ENCODE peak calls at places on chromosomes 13 and 19, in eight cellular contexts. One of them, this sample, is unnamed.

GRCh38 chr19:55447421-55448174 is 4.5 kb upstream of the SHISA7 start:
- DNase-seq in LNCaP clone FGC: no peak
- DNase-seq in AG09309: no peak
- DNase-seq in cardiac muscle cell: peak
- DNase-seq in kidney epithelial cell: no peak
- DNase-seq in HCT116: no peak
- DNase-seq in left ventricle myocardium inferior: no peak
- DNase-seq in IMR-90: peak
- DNase-seq in this sample: peak

GRCh38 chr19:15154002-15154612 is 46.7 kb downstream of the NOTCH3 start:
- DNase-seq in left ventricle myocardium inferior: no peak
- DNase-seq in HCT116: peak
- DNase-seq in cardiac muscle cell: peak
- DNase-seq in AG09309: no peak
- DNase-seq in kidney epithelial cell: no peak
- DNase-seq in IMR-90: peak
- DNase-seq in LNCaP clone FGC: no peak
- DNase-seq in this sample: peak

GRCh38 chr13:113802090-113802531 is 43.1 kb downstream of the TMEM255B start:
- DNase-seq in left ventricle myocardium inferior: peak
- DNase-seq in kidney epithelial cell: peak
- DNase-seq in cardiac muscle cell: peak
- DNase-seq in HCT116: no peak
- DNase-seq in LNCaP clone FGC: no peak
- DNase-seq in IMR-90: peak
- DNase-seq in AG09309: peak
- DNase-seq in this sample: peak

GRCh38 chr13:90171649-90172048 is 1175.8 kb upstream of the MIR17HG start:
- DNase-seq in left ventricle myocardium inferior: no peak
- DNase-seq in cardiac muscle cell: peak
- DNase-seq in kidney epithelial cell: no peak
- DNase-seq in LNCaP clone FGC: no peak
- DNase-seq in IMR-90: no peak
- DNase-seq in AG09309: no peak
- DNase-seq in HCT116: no peak
- DNase-seq in this sample: peak

GRCh38 chr13:40681341-40682051 is 15.1 kb upstream of the FOXO1 start:
- DNase-seq in LNCaP clone FGC: no peak
- DNase-seq in AG09309: no peak
- DNase-seq in left ventricle myocardium inferior: no peak
- DNase-seq in HCT116: no peak
- DNase-seq in IMR-90: no peak
- DNase-seq in kidney epithelial cell: no peak
- DNase-seq in cardiac muscle cell: peak
- DNase-seq in this sample: no peak

GRCh38 chr19:12841094-12841493 is 2.8 kb downstream of the MAST1 start:
- DNase-seq in cardiac muscle cell: peak
- DNase-seq in left ventricle myocardium inferior: no peak
- DNase-seq in LNCaP clone FGC: no peak
- DNase-seq in kidney epithelial cell: no peak
- DNase-seq in IMR-90: peak
- DNase-seq in HCT116: no peak
- DNase-seq in AG09309: no peak
- DNase-seq in this sample: no peak

GRCh38 chr19:46573679-46574522 is 27.2 kb upstream of the CALM3 start:
- DNase-seq in left ventricle myocardium inferior: no peak
- DNase-seq in cardiac muscle cell: no peak
- DNase-seq in IMR-90: no peak
- DNase-seq in kidney epithelial cell: no peak
- DNase-seq in LNCaP clone FGC: no peak
- DNase-seq in HCT116: no peak
- DNase-seq in AG09309: no peak
- DNase-seq in this sample: no peak

GRCh38 chr13:46182491-46182877 is 507 bp upstream of the LCP1 start:
- DNase-seq in HCT116: no peak
- DNase-seq in LNCaP clone FGC: no peak
- DNase-seq in IMR-90: no peak
- DNase-seq in AG09309: no peak
- DNase-seq in kidney epithelial cell: no peak
- DNase-seq in cardiac muscle cell: no peak
- DNase-seq in left ventricle myocardium inferior: no peak
- DNase-seq in this sample: no peak

GRCh38 chr13:23609414-23610186 is 39.4 kb downstream of the TNFRSF19 start:
- DNase-seq in left ventricle myocardium inferior: no peak
- DNase-seq in AG09309: no peak
- DNase-seq in IMR-90: peak
- DNase-seq in LNCaP clone FGC: peak
- DNase-seq in cardiac muscle cell: peak
- DNase-seq in HCT116: no peak
- DNase-seq in kidney epithelial cell: no peak
- DNase-seq in this sample: peak

GRCh38 chr19:45175663-45176345 is 2.2 kb downstream of the TRAPPC6A start:
- DNase-seq in LNCaP clone FGC: no peak
- DNase-seq in left ventricle myocardium inferior: no peak
- DNase-seq in cardiac muscle cell: no peak
- DNase-seq in AG09309: no peak
- DNase-seq in kidney epithelial cell: no peak
- DNase-seq in IMR-90: no peak
- DNase-seq in HCT116: no peak
- DNase-seq in this sample: no peak

GRCh38 chr13:113448885-113449692 is 4.2 kb downstream of the ADPRHL1 start:
- DNase-seq in cardiac muscle cell: no peak
- DNase-seq in IMR-90: no peak
- DNase-seq in LNCaP clone FGC: peak
- DNase-seq in HCT116: peak
- DNase-seq in kidney epithelial cell: no peak
- DNase-seq in AG09309: no peak
- DNase-seq in left ventricle myocardium inferior: no peak
- DNase-seq in this sample: no peak

GRCh38 chr19:46722004-46722380 is 5.1 kb upstream of the PRKD2 start:
- DNase-seq in kidney epithelial cell: no peak
- DNase-seq in AG09309: no peak
- DNase-seq in cardiac muscle cell: no peak
- DNase-seq in left ventricle myocardium inferior: no peak
- DNase-seq in HCT116: no peak
- DNase-seq in IMR-90: no peak
- DNase-seq in LNCaP clone FGC: no peak
- DNase-seq in this sample: no peak

GRCh38 chr13:80751854-80752253 is 410.9 kb upstream of the SPRY2 start:
- DNase-seq in left ventricle myocardium inferior: no peak
- DNase-seq in AG09309: no peak
- DNase-seq in cardiac muscle cell: no peak
- DNase-seq in LNCaP clone FGC: no peak
- DNase-seq in HCT116: no peak
- DNase-seq in IMR-90: no peak
- DNase-seq in kidney epithelial cell: no peak
- DNase-seq in this sample: no peak

DNA sequence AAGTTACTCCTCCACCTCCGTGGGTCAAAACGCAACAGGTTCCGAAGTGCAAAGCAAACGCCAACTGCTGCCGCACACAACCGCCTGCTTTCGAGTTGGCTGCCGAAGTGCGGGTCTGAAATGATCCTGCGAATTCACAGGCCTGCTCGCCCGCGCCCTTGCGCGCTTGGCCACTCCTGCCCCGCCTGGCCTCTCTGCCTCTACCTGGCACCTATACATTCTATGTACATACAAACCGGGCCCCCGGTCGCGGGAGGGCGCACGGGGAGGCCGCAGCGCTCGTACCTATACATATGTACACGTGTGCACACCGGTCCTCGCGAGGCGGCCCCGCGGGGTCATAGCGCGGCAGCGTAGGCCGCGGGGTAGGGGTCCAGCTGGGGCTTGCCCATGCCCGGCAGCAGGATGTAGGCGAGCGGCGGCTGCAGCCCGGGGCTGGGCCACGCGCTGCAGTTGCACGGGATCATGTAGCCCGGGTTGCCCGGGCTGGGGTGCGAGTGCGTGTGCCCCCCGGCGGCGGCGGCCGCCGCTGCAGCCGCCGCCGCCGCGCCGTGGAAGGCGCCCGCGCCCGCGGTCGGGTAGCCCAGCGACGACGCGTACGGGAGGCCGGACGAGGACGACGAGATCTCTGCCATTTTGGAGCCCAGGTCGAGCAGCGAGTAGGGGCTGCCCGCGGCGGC is 1.3 kb downstream of the SOX21 start:
- DNase-seq in left ventricle myocardium inferior: no peak
- DNase-seq in kidney epithelial cell: no peak
- DNase-seq in AG09309: no peak
- DNase-seq in IMR-90: no peak
- DNase-seq in LNCaP clone FGC: no peak
- DNase-seq in HCT116: no peak
- DNase-seq in cardiac muscle cell: no peak
- DNase-seq in this sample: peak
- TF ChIP-seq CTCF in left ventricle myocardium inferior: peak
- TF ChIP-seq CTCF in kidney epithelial cell: no peak
- TF ChIP-seq CTCF in AG09309: peak
- TF ChIP-seq CTCF in IMR-90: peak
- TF ChIP-seq CTCF in LNCaP clone FGC: peak
- TF ChIP-seq CTCF in HCT116: no peak
- TF ChIP-seq CTCF in cardiac muscle cell: no peak
- TF ChIP-seq CTCF in this sample: no peak

GRCh38 chr19:38685666-38686529 is 38.4 kb downstream of the ACTN4 start:
- DNase-seq in HCT116: peak
- DNase-seq in cardiac muscle cell: peak
- DNase-seq in AG09309: no peak
- DNase-seq in left ventricle myocardium inferior: no peak
- DNase-seq in kidney epithelial cell: no peak
- DNase-seq in IMR-90: peak
- DNase-seq in LNCaP clone FGC: peak
- DNase-seq in this sample: peak
- TF ChIP-seq CTCF in HCT116: peak
- TF ChIP-seq CTCF in cardiac muscle cell: peak
- TF ChIP-seq CTCF in AG09309: peak
- TF ChIP-seq CTCF in left ventricle myocardium inferior: peak
- TF ChIP-seq CTCF in kidney epithelial cell: peak
- TF ChIP-seq CTCF in IMR-90: peak
- TF ChIP-seq CTCF in LNCaP clone FGC: peak
- TF ChIP-seq CTCF in this sample: peak

DNA sequence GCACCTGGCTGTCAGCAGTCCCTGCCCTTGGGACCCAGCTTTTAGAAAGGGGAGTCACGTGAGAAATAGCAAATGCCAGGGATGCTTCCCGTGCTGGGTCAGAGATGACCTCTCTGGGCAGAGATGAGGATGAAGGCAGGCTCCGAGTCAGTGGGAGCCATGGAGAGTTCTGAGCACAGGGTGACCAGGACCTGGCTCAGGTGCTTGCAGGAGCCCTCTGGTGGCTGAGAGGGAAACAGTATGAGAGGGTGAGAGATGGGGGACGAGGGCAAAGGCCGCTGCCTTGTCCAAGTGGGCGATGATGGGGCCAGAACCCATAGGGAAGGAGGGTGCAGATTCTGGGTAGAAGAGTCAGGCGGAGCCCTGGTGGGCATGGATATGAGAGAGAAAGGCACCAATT is 15.8 kb downstream of the TMED1 start:
- DNase-seq in left ventricle myocardium inferior: no peak
- DNase-seq in kidney epithelial cell: no peak
- DNase-seq in IMR-90: no peak
- DNase-seq in cardiac muscle cell: no peak
- DNase-seq in AG09309: no peak
- DNase-seq in LNCaP clone FGC: no peak
- DNase-seq in HCT116: no peak
- DNase-seq in this sample: no peak
- TF ChIP-seq CTCF in left ventricle myocardium inferior: peak
- TF ChIP-seq CTCF in kidney epithelial cell: peak
- TF ChIP-seq CTCF in IMR-90: peak
- TF ChIP-seq CTCF in cardiac muscle cell: no peak
- TF ChIP-seq CTCF in AG09309: peak
- TF ChIP-seq CTCF in LNCaP clone FGC: peak
- TF ChIP-seq CTCF in HCT116: peak
- TF ChIP-seq CTCF in this sample: peak

DNA sequence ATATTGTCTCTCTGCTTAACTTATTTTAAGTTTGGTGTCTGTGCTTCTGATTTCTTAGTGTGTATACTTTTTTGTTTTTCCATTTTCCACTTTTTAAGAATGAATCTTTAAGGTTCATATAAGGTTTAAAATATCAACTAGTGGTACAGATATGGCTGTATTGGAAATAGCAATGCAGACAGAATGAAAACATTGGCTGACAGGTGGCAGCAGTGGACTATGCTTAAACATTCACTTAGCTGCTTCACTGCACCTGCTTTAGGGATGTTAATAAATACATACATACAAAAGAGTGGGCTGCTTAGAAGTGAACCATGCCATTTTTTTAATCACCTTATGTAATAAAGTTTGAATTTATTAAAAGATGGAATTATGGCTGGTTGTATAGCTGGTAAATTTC is 27.3 kb downstream of the TM9SF2 start:
- DNase-seq in IMR-90: no peak
- DNase-seq in LNCaP clone FGC: no peak
- DNase-seq in cardiac muscle cell: peak
- DNase-seq in left ventricle myocardium inferior: no peak
- DNase-seq in AG09309: no peak
- DNase-seq in HCT116: no peak
- DNase-seq in kidney epithelial cell: no peak
- DNase-seq in this sample: no peak
- TF ChIP-seq CTCF in IMR-90: no peak
- TF ChIP-seq CTCF in LNCaP clone FGC: peak
- TF ChIP-seq CTCF in cardiac muscle cell: peak
- TF ChIP-seq CTCF in left ventricle myocardium inferior: peak
- TF ChIP-seq CTCF in AG09309: no peak
- TF ChIP-seq CTCF in HCT116: peak
- TF ChIP-seq CTCF in kidney epithelial cell: peak
- TF ChIP-seq CTCF in this sample: peak

GRCh38 chr19:44141191-44142013 is at the start of gene ZNF234:
- DNase-seq in left ventricle myocardium inferior: peak
- DNase-seq in kidney epithelial cell: peak
- DNase-seq in AG09309: peak
- DNase-seq in IMR-90: peak
- DNase-seq in cardiac muscle cell: peak
- DNase-seq in HCT116: peak
- DNase-seq in LNCaP clone FGC: no peak
- DNase-seq in this sample: peak
- TF ChIP-seq CTCF in left ventricle myocardium inferior: no peak
- TF ChIP-seq CTCF in kidney epithelial cell: no peak
- TF ChIP-seq CTCF in AG09309: peak
- TF ChIP-seq CTCF in IMR-90: peak
- TF ChIP-seq CTCF in cardiac muscle cell: no peak
- TF ChIP-seq CTCF in HCT116: no peak
- TF ChIP-seq CTCF in LNCaP clone FGC: no peak
- TF ChIP-seq CTCF in this sample: no peak